ENCODE peak calls at places on chromosome 4, in four cellular contexts. A, H, Z and T are unnamed samples.

GRCh38 chr4:151851354-151851753 is 90.5 kb upstream of the GATB start:
- DNase-seq in A (no peak), H (no peak), Z (no peak), T (no peak)

GRCh38 chr4:105698607-105699006 is 9.9 kb downstream of the INTS12 start:
- DNase-seq in A (no peak), H (no peak), Z (no peak), T (no peak)

GRCh38 chr4:159191989-159192388 is 89.1 kb downstream of the RAPGEF2 start:
- DNase-seq in A (no peak), H (no peak), Z (no peak), T (peak)

GRCh38 chr4:62522273-62522672 is 1322.1 kb downstream of the ADGRL3 start:
- DNase-seq in A (no peak), H (no peak), Z (no peak), T (no peak)

GRCh38 chr4:110249687-110250387 is 51.4 kb upstream of the ELOVL6 start:
- DNase-seq in A (no peak), H (no peak), Z (no peak), T (no peak)

GRCh38 chr4:148273501-148273986 is 168.7 kb downstream of the NR3C2 start:
- DNase-seq in A (no peak), H (no peak), Z (peak), T (no peak)

GRCh38 chr4:74501579-74501978 is 56.6 kb downstream of the AREG start:
- DNase-seq in A (no peak), H (no peak), Z (no peak), T (no peak)

GRCh38 chr4:4385729-4386295 is 1.1 kb upstream of the NSG1 start:
- DNase-seq in A (no peak), H (no peak), Z (no peak), T (no peak)

GRCh38 chr4:83362492-83363329 is 28.1 kb upstream of the HPSE start:
- DNase-seq in A (no peak), H (peak), Z (no peak), T (peak)

GRCh38 chr4:158540125-158540907 is 18.6 kb downstream of the RXFP1 start:
- DNase-seq in A (no peak), H (no peak), Z (no peak), T (no peak)

GRCh38 chr4:149549911-149550310 is 265.7 kb downstream of the IQCM start:
- DNase-seq in A (no peak), H (no peak), Z (no peak), T (no peak)

GRCh38 chr4:16729361-16729760 is 169.1 kb downstream of the LDB2 start:
- DNase-seq in A (no peak), H (no peak), Z (no peak), T (no peak)